ENCODE peak calls at places on chromosomes 13 and 19, in nine cellular contexts. Y, I, K, X, E, C, P, V and J are unnamed samples.

GRCh38 chr13:110232146-110232545 is 74.8 kb downstream of the COL4A1 start:
- DNase-seq in K (no peak), X (no peak), Y (no peak), P (no peak), E (no peak), I (no peak), V (no peak), C (no peak), J (no peak)

GRCh38 chr13:52371736-52372247 is 34.2 kb downstream of the THSD1 start:
- DNase-seq in I (no peak), E (no peak), X (no peak), P (peak), V (peak), C (no peak), Y (no peak), K (no peak), J (no peak)

GRCh38 chr13:95155093-95155492 is 146.2 kb downstream of the ABCC4 start:
- DNase-seq in E (no peak), V (no peak), I (no peak), K (no peak), P (no peak), X (no peak), C (no peak), Y (no peak), J (no peak)

GRCh38 chr13:48434203-48434602 is 21.3 kb upstream of the LPAR6 start:
- DNase-seq in Y (no peak), V (no peak), X (no peak), C (no peak), E (no peak), K (no peak), I (no peak), P (no peak), J (no peak)

GRCh38 chr13:50936681-50937080 is 27.1 kb downstream of the RNASEH2B start:
- DNase-seq in I (no peak), P (no peak), C (no peak), E (no peak), Y (no peak), X (no peak), K (no peak), V (no peak), J (no peak)

GRCh38 chr13:92224052-92224821 is 825.8 kb downstream of the GPC5 start:
- DNase-seq in K (no peak), Y (no peak), V (peak), I (no peak), P (no peak), E (peak), X (no peak), C (no peak), J (no peak)

GRCh38 chr13:51453959-51454703 is 1.3 kb upstream of the INTS6 start:
- DNase-seq in I (peak), P (no peak), V (peak), C (no peak), Y (no peak), K (peak), X (peak), E (peak), J (peak)

GRCh38 chr13:109810761-109811510 is 24.6 kb upstream of the IRS2 start:
- DNase-seq in Y (no peak), X (no peak), K (no peak), E (no peak), I (no peak), V (no peak), P (no peak), C (no peak), J (no peak)

GRCh38 chr19:18725755-18726416 is 42.4 kb downstream of the CRTC1 start:
- DNase-seq in P (no peak), V (no peak), Y (no peak), C (no peak), X (no peak), E (no peak), I (no peak), K (no peak), J (no peak)

GRCh38 chr13:113178070-113178895 is 19.8 kb downstream of the PROZ start:
- DNase-seq in E (no peak), K (no peak), P (peak), V (peak), C (no peak), X (no peak), I (no peak), Y (no peak), J (no peak)

DNA sequence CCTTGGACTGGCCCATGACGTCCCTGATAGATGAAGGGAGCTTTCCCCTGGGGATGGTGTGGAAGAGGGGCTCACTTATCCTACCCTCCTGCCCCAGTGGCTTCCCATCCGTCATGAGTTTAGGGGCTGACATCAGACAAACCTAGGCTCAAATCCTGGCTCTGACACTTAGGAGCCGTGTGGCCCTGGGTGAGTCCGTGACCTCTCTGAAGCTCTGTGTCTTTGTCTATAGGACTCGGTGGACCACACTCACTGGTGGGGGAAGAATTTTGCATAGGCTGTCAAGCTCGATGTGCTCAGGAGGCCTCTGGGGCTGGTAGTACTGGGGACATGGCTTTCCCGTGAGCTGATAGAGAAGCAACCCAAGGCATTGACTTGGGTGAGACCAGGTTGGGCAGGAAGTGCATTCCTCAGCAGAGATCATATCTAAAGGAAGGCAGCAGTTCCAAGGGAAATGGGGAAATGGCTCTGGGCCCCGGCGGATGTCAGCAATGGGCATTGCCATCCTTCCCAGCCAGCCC is 17.4 kb upstream of the AP1M2 start:
- DNase-seq in Y (no peak), E (peak), V (no peak), K (no peak), P (no peak), I (no peak), C (no peak), X (peak), J (no peak)
- TF ChIP-seq POLR2A in Y (no peak), E (no peak), V (no peak), K (no peak), P (no peak), I (no peak), C (no peak), X (no peak), J (no peak)

GRCh38 chr19:38629568-38629967 is 10.6 kb downstream of the EIF3K start:
- DNase-seq in Y (no peak), K (no peak), P (no peak), I (no peak), V (no peak), E (no peak), X (no peak), C (no peak), J (no peak)
- TF ChIP-seq POLR2A in Y (no peak), K (no peak), P (no peak), I (no peak), V (no peak), E (no peak), X (no peak), C (no peak), J (no peak)

GRCh38 chr19:10835089-10835753 is 791 bp downstream of the TMED1 start:
- DNase-seq in Y (no peak), X (peak), I (no peak), K (no peak), V (no peak), C (no peak), E (no peak), P (no peak), J (no peak)
- TF ChIP-seq POLR2A in Y (no peak), X (no peak), I (peak), K (no peak), V (no peak), C (no peak), E (no peak), P (no peak), J (no peak)

GRCh38 chr19:612941-613340 is 20.4 kb downstream of the POLRMT start:
- DNase-seq in E (no peak), I (no peak), X (no peak), V (no peak), Y (no peak), P (no peak), C (no peak), K (peak), J (no peak)

GRCh38 chr19:610071-610800 is 20.6 kb downstream of the HCN2 start:
- DNase-seq in E (no peak), K (no peak), Y (no peak), P (no peak), X (no peak), C (no peak), I (no peak), V (no peak), J (no peak)

GRCh38 chr19:609001-609340 is 19.3 kb downstream of the HCN2 start:
- DNase-seq in K (no peak), C (no peak), I (no peak), E (peak), X (peak), Y (no peak), P (peak), V (no peak), J (no peak)

GRCh38 chr19:611506-611869 is 21.8 kb downstream of the HCN2 start:
- DNase-seq in K (no peak), E (no peak), Y (no peak), P (peak), I (no peak), C (no peak), X (no peak), V (peak), J (no peak)

DNA sequence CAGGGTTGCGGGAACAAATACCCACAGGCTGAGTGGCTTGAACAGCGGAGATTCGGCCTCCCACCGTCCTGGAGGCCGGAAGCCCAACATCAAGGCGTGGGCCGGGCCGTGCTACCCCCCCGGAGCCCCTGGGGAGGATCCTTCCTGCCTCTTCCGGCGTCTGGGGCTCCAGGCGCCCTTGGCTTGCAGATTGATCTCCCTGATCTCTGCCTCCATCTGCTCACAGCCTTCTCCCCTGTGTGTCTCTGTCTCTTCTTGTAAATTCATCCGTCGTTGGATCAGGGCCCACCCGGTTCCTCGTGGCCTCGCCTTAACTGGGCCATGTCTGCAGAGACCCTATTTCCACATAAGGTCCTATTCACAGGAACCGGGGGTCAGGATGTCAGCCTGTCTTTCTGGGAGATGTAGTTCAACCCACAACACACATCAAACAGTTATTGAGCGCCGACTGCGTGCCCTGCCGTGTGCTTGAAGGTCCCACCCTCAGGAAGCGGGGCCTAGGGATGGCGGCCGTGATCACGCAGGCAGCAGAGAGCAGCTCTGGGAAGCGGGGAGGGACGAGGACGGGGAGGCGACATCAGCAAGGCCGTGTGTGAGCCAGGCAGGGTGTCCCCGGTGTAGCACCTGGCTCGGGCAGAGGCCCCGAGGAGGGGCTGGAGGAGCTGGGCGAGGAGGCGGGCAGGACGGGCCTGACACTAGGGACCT is 21.3 kb downstream of the HCN2 start:
- DNase-seq in V (peak), C (no peak), E (peak), Y (peak), K (no peak), I (no peak), X (no peak), P (peak), J (no peak)
- TF ChIP-seq POLR2A in V (no peak), C (no peak), E (no peak), Y (no peak), K (no peak), I (no peak), X (no peak), P (peak), J (no peak)

GRCh38 chr19:41758846-41759245 is 3.5 kb downstream of the CEACAM6 start:
- DNase-seq in K (no peak), I (no peak), C (no peak), V (no peak), Y (no peak), X (peak), P (peak), E (no peak), J (no peak)

GRCh38 chr19:41754596-41754995 is 734 bp upstream of the CEACAM6 start:
- DNase-seq in P (no peak), V (no peak), E (no peak), C (no peak), Y (no peak), I (no peak), K (no peak), X (peak), J (no peak)

GRCh38 chr19:41753159-41753558 is 2.2 kb upstream of the CEACAM6 start:
- DNase-seq in P (peak), K (peak), X (peak), V (no peak), Y (no peak), I (peak), C (peak), E (peak), J (peak)

GRCh38 chr19:41753936-41754529 is 1.3 kb upstream of the CEACAM6 start:
- DNase-seq in P (no peak), E (peak), C (peak), I (peak), V (peak), Y (peak), X (peak), K (no peak), J (peak)

GRCh38 chr19:41755328-41755913 is at the start of gene CEACAM6:
- DNase-seq in E (no peak), P (no peak), Y (no peak), I (no peak), C (no peak), K (no peak), V (no peak), X (peak), J (no peak)
- TF ChIP-seq POLR2A in E (no peak), P (no peak), Y (no peak), I (no peak), C (no peak), K (no peak), V (no peak), X (no peak), J (no peak)

DNA sequence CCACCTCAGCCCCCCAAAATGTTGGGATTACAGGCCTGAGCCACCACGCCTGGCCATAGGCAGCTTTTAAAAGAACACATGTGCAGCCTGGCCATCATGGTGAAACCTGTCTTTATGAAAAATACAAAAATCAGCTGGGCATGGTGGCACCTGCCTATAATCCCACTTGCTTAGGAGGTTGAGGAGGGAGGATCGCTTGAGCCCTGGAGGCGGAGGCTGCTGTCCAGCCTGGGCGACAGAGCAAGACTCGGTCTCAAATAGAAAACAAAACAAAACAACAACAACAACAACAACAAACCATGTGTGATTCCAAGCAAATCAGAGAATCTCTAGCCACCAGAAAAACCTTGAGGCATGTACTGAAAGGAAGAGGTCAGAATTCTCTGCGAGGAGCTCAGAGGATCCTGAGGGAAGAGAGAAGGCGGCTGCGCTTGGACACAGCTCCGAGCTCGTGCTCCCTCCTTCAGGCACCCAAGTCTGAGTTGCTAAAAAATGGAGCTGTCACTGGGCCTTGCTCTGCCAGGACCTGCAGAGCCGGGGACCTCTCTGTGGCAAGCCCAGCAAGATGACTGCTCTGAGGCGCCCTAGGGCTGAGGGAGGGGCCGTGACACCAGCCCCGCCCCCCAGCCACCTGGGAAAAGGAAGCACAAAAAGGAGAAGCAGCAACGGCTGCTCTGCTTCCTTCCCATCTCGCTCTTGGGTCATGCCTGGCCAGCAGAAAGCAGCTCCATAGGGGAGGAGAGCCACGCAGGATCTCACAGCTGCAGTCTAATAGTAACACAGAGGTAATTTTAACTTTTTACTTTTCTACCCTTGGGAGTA is at the start of gene ARL11:
- DNase-seq in X (peak), P (no peak), I (no peak), K (peak), E (peak), V (no peak), Y (peak), C (peak), J (peak)
- TF ChIP-seq POLR2A in X (no peak), P (no peak), I (peak), K (no peak), E (no peak), V (no peak), Y (no peak), C (no peak), J (no peak)

GRCh38 chr19:10769533-10770491 is 51.9 kb downstream of the DNM2 start:
- DNase-seq in P (no peak), Y (peak), V (peak), X (no peak), I (peak), C (no peak), E (peak), K (peak), J (peak)
- TF ChIP-seq POLR2A in P (no peak), Y (no peak), V (no peak), X (no peak), I (no peak), C (no peak), E (no peak), K (peak), J (no peak)

GRCh38 chr13:75803982-75804381 is 167.9 kb downstream of the LMO7 start:
- DNase-seq in I (no peak), V (no peak), K (no peak), Y (no peak), X (no peak), C (no peak), E (no peak), P (no peak), J (no peak)

GRCh38 chr13:75800545-75800944 is 164.4 kb downstream of the LMO7 start:
- DNase-seq in P (no peak), Y (no peak), V (no peak), X (no peak), K (no peak), C (peak), E (no peak), I (no peak), J (no peak)

GRCh38 chr13:75801388-75801787 is 165.3 kb downstream of the LMO7 start:
- DNase-seq in E (no peak), C (no peak), V (no peak), P (no peak), K (no peak), I (no peak), X (no peak), Y (no peak), J (no peak)

GRCh38 chr13:75802161-75802560 is 166.0 kb downstream of the LMO7 start:
- DNase-seq in I (no peak), X (no peak), E (no peak), K (no peak), Y (no peak), C (no peak), V (no peak), P (no peak), J (no peak)

GRCh38 chr13:75803175-75803611 is 167.1 kb downstream of the LMO7 start:
- DNase-seq in I (peak), X (no peak), E (no peak), V (no peak), P (no peak), Y (no peak), K (no peak), C (peak), J (no peak)
- TF ChIP-seq POLR2A in I (no peak), X (no peak), E (no peak), V (no peak), P (no peak), Y (no peak), K (no peak), C (no peak), J (no peak)

DNA sequence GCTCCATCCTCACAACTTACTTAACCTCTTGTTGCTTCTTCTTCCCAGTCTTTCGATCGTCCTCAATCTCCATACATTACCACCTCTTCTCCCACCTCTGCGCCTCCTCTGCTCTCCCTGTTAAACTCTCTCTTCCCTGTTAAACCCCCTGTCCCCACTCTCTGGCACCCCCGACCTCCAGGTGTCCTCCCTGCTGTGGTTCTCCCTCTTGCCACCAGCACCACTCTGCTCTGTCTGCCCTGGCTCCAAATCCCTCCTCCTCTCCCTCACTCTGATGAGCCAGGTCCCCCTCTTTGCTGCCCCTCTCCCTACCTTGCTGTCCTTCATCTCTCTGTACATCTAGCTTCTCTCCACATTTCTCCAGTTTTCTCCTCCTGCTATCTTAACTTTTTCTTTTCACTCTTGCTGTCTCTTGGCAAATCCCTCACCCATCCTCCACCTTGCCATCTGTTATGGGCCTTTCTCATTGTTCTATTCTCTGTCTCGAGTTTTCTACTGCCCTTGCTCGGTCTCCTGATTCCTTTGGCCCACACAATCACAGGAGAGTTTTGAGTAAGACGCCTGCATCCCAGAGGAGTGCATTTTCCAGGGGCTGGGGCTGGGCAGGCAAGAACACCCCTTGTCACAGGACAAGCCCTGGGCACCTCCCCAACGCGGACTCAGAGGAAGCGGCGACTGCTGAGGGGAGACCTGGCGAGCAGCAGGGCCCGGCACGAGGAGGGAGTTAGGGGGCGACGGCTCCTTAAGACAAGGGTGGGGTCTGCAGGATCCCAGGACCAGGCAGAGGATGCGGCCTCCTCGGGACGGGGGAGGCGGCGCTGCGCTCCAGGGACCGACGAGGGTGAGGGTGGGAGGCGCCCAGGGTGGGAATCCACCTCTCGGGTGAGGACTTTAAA is 21.4 kb upstream of the ERVV-1 start:
- DNase-seq in Y (no peak), X (peak), K (no peak), P (no peak), I (peak), C (peak), V (no peak), E (peak), J (no peak)
- TF ChIP-seq POLR2A in Y (no peak), X (no peak), K (no peak), P (no peak), I (no peak), C (no peak), V (no peak), E (no peak), J (no peak)